ENCODE peak calls at places on chromosomes 13 and 19, in six cellular contexts. One of them, this sample, is unnamed.

GRCh38 chr13:33787051-33787591 is 30.8 kb upstream of the RFC3 start:
- DNase-seq in CD8-positive, alpha-beta T cell: no peak
- DNase-seq in heart right ventricle: no peak
- DNase-seq in kidney epithelial cell: no peak
- DNase-seq in endothelial cell of umbilical vein: no peak
- DNase-seq in A673: peak; percentile 7
- DNase-seq in this sample: no peak

GRCh38 chr13:39787086-39787487 is 131.6 kb downstream of the COG6 start:
- DNase-seq in heart right ventricle: no peak
- DNase-seq in CD8-positive, alpha-beta T cell: no peak
- DNase-seq in endothelial cell of umbilical vein: peak; percentile 73
- DNase-seq in A673: peak; percentile 66
- DNase-seq in kidney epithelial cell: no peak
- DNase-seq in this sample: no peak

GRCh38 chr19:13764821-13765394 is 586 bp downstream of the MRI1 start:
- DNase-seq in CD8-positive, alpha-beta T cell: no peak
- DNase-seq in endothelial cell of umbilical vein: no peak
- DNase-seq in kidney epithelial cell: no peak
- DNase-seq in heart right ventricle: peak; percentile 45
- DNase-seq in A673: peak; percentile 34
- DNase-seq in this sample: no peak

GRCh38 chr13:55977436-55977835 is 1163.3 kb upstream of the PRR20A start:
- DNase-seq in heart right ventricle: no peak
- DNase-seq in kidney epithelial cell: no peak
- DNase-seq in endothelial cell of umbilical vein: no peak
- DNase-seq in CD8-positive, alpha-beta T cell: no peak
- DNase-seq in A673: no peak
- DNase-seq in this sample: no peak

GRCh38 chr13:77492982-77493381 is 42.5 kb upstream of the SCEL start:
- DNase-seq in CD8-positive, alpha-beta T cell: no peak
- DNase-seq in A673: peak; percentile 89
- DNase-seq in heart right ventricle: no peak
- DNase-seq in endothelial cell of umbilical vein: peak; percentile 96
- DNase-seq in kidney epithelial cell: no peak
- DNase-seq in this sample: no peak

GRCh38 chr13:33497146-33497845 is 211.7 kb upstream of the STARD13 start:
- DNase-seq in CD8-positive, alpha-beta T cell: no peak
- DNase-seq in kidney epithelial cell: no peak
- DNase-seq in A673: no peak
- DNase-seq in endothelial cell of umbilical vein: peak; percentile 89
- DNase-seq in heart right ventricle: no peak
- DNase-seq in this sample: no peak

GRCh38 chr13:88656751-88657150 is 985.6 kb downstream of the SLITRK5 start:
- DNase-seq in kidney epithelial cell: no peak
- DNase-seq in heart right ventricle: no peak
- DNase-seq in CD8-positive, alpha-beta T cell: no peak
- DNase-seq in A673: no peak
- DNase-seq in endothelial cell of umbilical vein: no peak
- DNase-seq in this sample: no peak

GRCh38 chr13:73903561-73903960 is 230.6 kb downstream of the KLF12 start:
- DNase-seq in kidney epithelial cell: no peak
- DNase-seq in endothelial cell of umbilical vein: no peak
- DNase-seq in heart right ventricle: no peak
- DNase-seq in A673: no peak
- DNase-seq in CD8-positive, alpha-beta T cell: no peak
- DNase-seq in this sample: no peak

GRCh38 chr19:28008695-28009094 is 1204.3 kb downstream of the UQCRFS1 start:
- DNase-seq in endothelial cell of umbilical vein: no peak
- DNase-seq in kidney epithelial cell: no peak
- DNase-seq in CD8-positive, alpha-beta T cell: no peak
- DNase-seq in A673: no peak
- DNase-seq in heart right ventricle: no peak
- DNase-seq in this sample: no peak

GRCh38 chr13:106710267-106710666 is 142.3 kb upstream of the ARGLU1 start:
- DNase-seq in CD8-positive, alpha-beta T cell: no peak
- DNase-seq in heart right ventricle: no peak
- DNase-seq in endothelial cell of umbilical vein: peak; percentile 70
- DNase-seq in A673: no peak
- DNase-seq in kidney epithelial cell: no peak
- DNase-seq in this sample: no peak

GRCh38 chr19:49855277-49855675 is 4.3 kb downstream of the PTOV1 start:
- DNase-seq in heart right ventricle: no peak
- DNase-seq in endothelial cell of umbilical vein: no peak
- DNase-seq in A673: no peak
- DNase-seq in kidney epithelial cell: no peak
- DNase-seq in CD8-positive, alpha-beta T cell: no peak
- DNase-seq in this sample: no peak

GRCh38 chr13:32736648-32737047 is 150.4 kb downstream of the PDS5B start:
- DNase-seq in A673: no peak
- DNase-seq in kidney epithelial cell: no peak
- DNase-seq in CD8-positive, alpha-beta T cell: no peak
- DNase-seq in heart right ventricle: no peak
- DNase-seq in endothelial cell of umbilical vein: peak; percentile 55
- DNase-seq in this sample: no peak

GRCh38 chr13:112943309-112944125 is 25.5 kb upstream of the MCF2L start:
- DNase-seq in heart right ventricle: peak; percentile 60
- DNase-seq in A673: peak; percentile 56
- DNase-seq in kidney epithelial cell: no peak
- DNase-seq in CD8-positive, alpha-beta T cell: no peak
- DNase-seq in endothelial cell of umbilical vein: no peak
- DNase-seq in this sample: no peak

GRCh38 chr13:67014399-67014798 is 215.7 kb downstream of the PCDH9 start:
- DNase-seq in heart right ventricle: no peak
- DNase-seq in kidney epithelial cell: no peak
- DNase-seq in CD8-positive, alpha-beta T cell: no peak
- DNase-seq in A673: no peak
- DNase-seq in endothelial cell of umbilical vein: no peak
- DNase-seq in this sample: no peak

GRCh38 chr19:13100871-13101589 is 1.6 kb downstream of the LYL1 start:
- DNase-seq in A673: no peak
- DNase-seq in kidney epithelial cell: no peak
- DNase-seq in heart right ventricle: no peak
- DNase-seq in endothelial cell of umbilical vein: peak; percentile 60
- DNase-seq in CD8-positive, alpha-beta T cell: no peak
- DNase-seq in this sample: no peak

GRCh38 chr19:31266196-31266595 is 83.0 kb downstream of the TSHZ3 start:
- DNase-seq in A673: no peak
- DNase-seq in kidney epithelial cell: no peak
- DNase-seq in heart right ventricle: no peak
- DNase-seq in CD8-positive, alpha-beta T cell: no peak
- DNase-seq in endothelial cell of umbilical vein: no peak
- DNase-seq in this sample: no peak

GRCh38 chr13:28425796-28426195 is 69.1 kb downstream of the FLT1 start:
- DNase-seq in endothelial cell of umbilical vein: no peak
- DNase-seq in kidney epithelial cell: no peak
- DNase-seq in heart right ventricle: no peak
- DNase-seq in CD8-positive, alpha-beta T cell: no peak
- DNase-seq in A673: no peak
- DNase-seq in this sample: no peak

GRCh38 chr13:44637581-44637980 is 61.5 kb upstream of the TSC22D1 start:
- DNase-seq in endothelial cell of umbilical vein: no peak
- DNase-seq in kidney epithelial cell: no peak
- DNase-seq in heart right ventricle: no peak
- DNase-seq in A673: no peak
- DNase-seq in CD8-positive, alpha-beta T cell: no peak
- DNase-seq in this sample: no peak

GRCh38 chr13:75186384-75186783 is 295.6 kb downstream of the TBC1D4 start:
- DNase-seq in kidney epithelial cell: no peak
- DNase-seq in CD8-positive, alpha-beta T cell: no peak
- DNase-seq in heart right ventricle: no peak
- DNase-seq in endothelial cell of umbilical vein: peak; percentile 71
- DNase-seq in A673: no peak
- DNase-seq in this sample: no peak

GRCh38 chr19:49431330-49431749 is 6.2 kb downstream of the GFY start:
- DNase-seq in A673: no peak
- DNase-seq in heart right ventricle: no peak
- DNase-seq in endothelial cell of umbilical vein: no peak
- DNase-seq in kidney epithelial cell: no peak
- DNase-seq in CD8-positive, alpha-beta T cell: no peak
- DNase-seq in this sample: no peak

GRCh38 chr19:35225951-35226350 is 2.6 kb downstream of the FAM187B start:
- DNase-seq in CD8-positive, alpha-beta T cell: no peak
- DNase-seq in kidney epithelial cell: no peak
- DNase-seq in endothelial cell of umbilical vein: no peak
- DNase-seq in heart right ventricle: no peak
- DNase-seq in A673: no peak
- DNase-seq in this sample: no peak

GRCh38 chr13:32125221-32125621 is 93.6 kb downstream of the FRY start:
- DNase-seq in heart right ventricle: no peak
- DNase-seq in kidney epithelial cell: no peak
- DNase-seq in A673: no peak
- DNase-seq in CD8-positive, alpha-beta T cell: no peak
- DNase-seq in endothelial cell of umbilical vein: no peak
- DNase-seq in this sample: no peak

GRCh38 chr13:111304041-111304544 is 16.3 kb upstream of the TEX29 start:
- DNase-seq in A673: no peak
- DNase-seq in endothelial cell of umbilical vein: no peak
- DNase-seq in kidney epithelial cell: no peak
- DNase-seq in heart right ventricle: no peak
- DNase-seq in CD8-positive, alpha-beta T cell: no peak
- DNase-seq in this sample: no peak

GRCh38 chr19:49019242-49019932 is 2.5 kb upstream of the LHB start:
- DNase-seq in heart right ventricle: peak; percentile 69
- DNase-seq in CD8-positive, alpha-beta T cell: peak; percentile 32
- DNase-seq in kidney epithelial cell: no peak
- DNase-seq in endothelial cell of umbilical vein: peak; percentile 42
- DNase-seq in A673: peak; percentile 51
- DNase-seq in this sample: no peak

GRCh38 chr19:3618144-3618810 is 8.3 kb downstream of the CACTIN start:
- DNase-seq in heart right ventricle: peak; percentile 77
- DNase-seq in CD8-positive, alpha-beta T cell: no peak
- DNase-seq in A673: peak; percentile 66
- DNase-seq in kidney epithelial cell: no peak
- DNase-seq in endothelial cell of umbilical vein: peak; percentile 38
- DNase-seq in this sample: peak; percentile 44

GRCh38 chr13:52695856-52696255 is 43.2 kb downstream of the SUGT1 start:
- DNase-seq in endothelial cell of umbilical vein: no peak
- DNase-seq in kidney epithelial cell: no peak
- DNase-seq in CD8-positive, alpha-beta T cell: no peak
- DNase-seq in heart right ventricle: no peak
- DNase-seq in A673: no peak
- DNase-seq in this sample: no peak

GRCh38 chr19:53365134-53365898 is at the start of gene ZNF525:
- DNase-seq in kidney epithelial cell: peak; percentile 32
- DNase-seq in A673: peak; percentile 90
- DNase-seq in heart right ventricle: peak; percentile 91
- DNase-seq in CD8-positive, alpha-beta T cell: peak; percentile 97
- DNase-seq in endothelial cell of umbilical vein: peak; percentile 67
- DNase-seq in this sample: peak; percentile 83
- TF ChIP-seq CTCF in kidney epithelial cell: peak; percentile 32
- TF ChIP-seq CTCF in A673: no peak
- TF ChIP-seq CTCF in heart right ventricle: peak; percentile 35
- TF ChIP-seq CTCF in CD8-positive, alpha-beta T cell: peak; percentile 54
- TF ChIP-seq CTCF in endothelial cell of umbilical vein: peak; percentile 16
- TF ChIP-seq CTCF in this sample: peak; percentile 15

DNA sequence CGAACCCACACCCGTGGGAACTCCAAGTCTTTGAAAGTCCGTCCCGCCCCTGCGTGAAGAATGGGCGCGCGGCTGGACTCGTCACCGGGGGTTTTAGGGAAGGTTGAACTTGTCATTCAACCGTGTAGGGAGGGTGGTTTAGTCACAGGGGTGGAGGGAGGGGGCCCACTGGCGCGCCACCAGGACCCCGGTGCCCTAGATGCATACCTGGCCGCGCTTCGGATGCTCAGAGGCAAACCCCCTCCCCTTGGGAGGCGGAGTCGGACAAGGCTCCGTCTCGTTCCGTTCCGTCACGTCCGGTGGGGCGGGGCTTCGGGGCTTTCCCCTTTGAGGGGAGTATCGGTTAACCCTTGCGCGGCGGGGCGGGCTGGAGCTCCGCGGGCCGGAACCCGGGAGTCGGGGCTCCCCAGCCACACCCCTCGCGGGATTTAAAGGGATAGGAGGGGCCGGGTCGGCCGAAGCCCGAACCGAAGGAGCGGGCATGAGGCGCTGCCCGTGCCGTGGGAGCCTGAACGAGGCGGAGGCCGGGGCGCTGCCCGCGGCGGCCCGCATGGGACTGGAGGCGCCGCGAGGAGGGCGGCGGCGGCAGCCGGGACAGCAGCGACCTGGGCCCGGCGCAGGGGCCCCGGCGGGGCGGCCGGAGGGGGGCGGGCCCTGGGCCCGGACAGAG is at the start of the genes COQ8B and ITPKC:
- DNase-seq in kidney epithelial cell: peak; percentile 88
- DNase-seq in heart right ventricle: peak; percentile 100
- DNase-seq in CD8-positive, alpha-beta T cell: peak; percentile 98
- DNase-seq in endothelial cell of umbilical vein: peak; percentile 97
- DNase-seq in A673: peak; percentile 99
- DNase-seq in this sample: peak; percentile 97
- TF ChIP-seq CTCF in kidney epithelial cell: no peak
- TF ChIP-seq CTCF in heart right ventricle: peak; percentile 24
- TF ChIP-seq CTCF in CD8-positive, alpha-beta T cell: no peak
- TF ChIP-seq CTCF in endothelial cell of umbilical vein: no peak
- TF ChIP-seq CTCF in A673: no peak
- TF ChIP-seq CTCF in this sample: no peak

DNA sequence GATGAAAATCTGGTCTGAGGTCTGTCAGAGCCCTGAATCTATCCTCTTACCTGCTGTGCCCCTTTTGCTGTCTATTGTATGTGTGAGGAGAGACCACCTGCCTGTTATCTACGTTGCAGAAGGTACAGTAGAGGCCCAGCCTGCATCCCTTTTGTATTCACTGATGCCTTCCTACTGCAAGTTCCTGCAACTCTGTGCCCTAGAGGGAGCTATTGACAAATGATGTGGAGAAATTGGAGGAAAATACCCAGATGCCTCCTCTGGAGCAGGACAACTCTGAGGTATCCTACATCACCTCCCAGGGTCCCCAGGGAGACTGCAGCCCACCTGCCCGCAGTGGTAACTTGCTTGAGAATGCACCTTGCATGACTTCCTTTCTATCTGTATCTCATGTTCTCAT is 33.7 kb downstream of the SIAH3 start:
- DNase-seq in CD8-positive, alpha-beta T cell: no peak
- DNase-seq in heart right ventricle: no peak
- DNase-seq in endothelial cell of umbilical vein: peak; percentile 6
- DNase-seq in kidney epithelial cell: no peak
- DNase-seq in A673: no peak
- DNase-seq in this sample: no peak
- TF ChIP-seq CTCF in CD8-positive, alpha-beta T cell: no peak
- TF ChIP-seq CTCF in heart right ventricle: no peak
- TF ChIP-seq CTCF in endothelial cell of umbilical vein: no peak
- TF ChIP-seq CTCF in kidney epithelial cell: peak; percentile 8
- TF ChIP-seq CTCF in A673: peak; percentile 33
- TF ChIP-seq CTCF in this sample: no peak

DNA sequence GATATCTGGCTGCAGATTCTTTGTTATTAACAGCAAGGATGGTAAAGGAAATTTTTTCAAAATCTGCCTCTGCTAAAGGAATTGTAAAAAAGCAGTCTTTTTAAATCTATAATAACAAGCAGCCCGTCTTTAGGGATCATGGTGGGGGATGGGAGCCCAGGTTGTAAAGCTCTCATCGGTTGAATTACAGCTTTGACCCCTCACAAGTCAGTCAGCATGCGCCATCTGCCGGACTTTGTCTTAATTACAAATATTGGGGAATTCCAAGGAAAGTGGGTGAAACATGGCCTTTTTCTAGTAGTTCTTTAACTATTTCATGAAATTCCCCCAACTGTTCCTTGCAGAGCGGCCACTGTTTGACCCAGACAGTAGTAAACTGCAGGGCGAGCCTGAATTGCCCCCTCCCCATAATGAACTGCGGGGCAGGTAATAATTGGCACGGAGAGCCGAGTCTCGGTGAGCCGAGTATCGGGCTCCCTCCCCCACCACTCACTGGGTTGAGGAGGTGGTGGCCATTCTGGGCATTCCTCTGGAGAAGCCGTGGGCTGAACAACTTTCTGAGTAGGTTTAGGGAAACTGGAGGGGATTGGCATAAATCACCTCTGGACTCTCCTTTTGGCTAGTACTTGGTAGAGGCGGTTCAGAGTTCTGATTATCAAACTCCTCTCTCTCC is 11.6 kb downstream of the ZNF578 start:
- DNase-seq in endothelial cell of umbilical vein: no peak
- DNase-seq in CD8-positive, alpha-beta T cell: no peak
- DNase-seq in heart right ventricle: no peak
- DNase-seq in A673: peak; percentile 7
- DNase-seq in kidney epithelial cell: no peak
- DNase-seq in this sample: no peak
- TF ChIP-seq CTCF in endothelial cell of umbilical vein: no peak
- TF ChIP-seq CTCF in CD8-positive, alpha-beta T cell: no peak
- TF ChIP-seq CTCF in heart right ventricle: no peak
- TF ChIP-seq CTCF in A673: peak; percentile 37
- TF ChIP-seq CTCF in kidney epithelial cell: no peak
- TF ChIP-seq CTCF in this sample: no peak

This sample was measured in CD14-positive monocyte.